ENCODE peak calls at places on chromosomes 11 and 22, in eight cellular contexts. V is heart left ventricle, B is Calu3, H is body of pancreas, Q is PC-3, Z is MM.1S, U is endothelial cell, K is IMR-90. D is an unnamed sample.

GRCh38 chr22:24170189-24170588 is 11.1 kb upstream of the SUSD2 start:
- DNase-seq in B (no peak), Z (no peak), U (no peak), H (no peak), K (no peak), V (no peak), Q (no peak), D (no peak)

GRCh38 chr11:11670582-11670981 is 48.8 kb upstream of the GALNT18 start:
- DNase-seq in B (no peak), U (no peak), Z (no peak), V (no peak), H (no peak), Q (no peak), K (no peak), D (no peak)

GRCh38 chr22:33654173-33654890 is 265.9 kb downstream of the LARGE1 start:
- DNase-seq in B (no peak), Q (no peak), V (no peak), K (no peak), H (no peak), Z (no peak), U (peak), D (no peak)

GRCh38 chr11:30487200-30487898 is 98.8 kb downstream of the MPPED2 start:
- DNase-seq in Z (no peak), V (no peak), U (no peak), B (no peak), H (no peak), Q (no peak), K (peak), D (no peak)

GRCh38 chr11:58395581-58395980 is 11.1 kb downstream of the OR5B3 start:
- DNase-seq in Q (peak), U (no peak), Z (no peak), B (no peak), K (peak), V (no peak), H (no peak), D (no peak)

GRCh38 chr22:31906086-31906485 is 38.2 kb upstream of the YWHAH start:
- DNase-seq in Z (no peak), K (no peak), Q (no peak), V (no peak), U (no peak), H (no peak), B (no peak), D (no peak)

GRCh38 chr22:20062766-20063083 is 17.3 kb upstream of the DGCR8 start:
- DNase-seq in H (no peak), V (no peak), Z (no peak), B (no peak), K (peak), Q (peak), U (no peak), D (no peak)

GRCh38 chr11:2590951-2591754 is 108.6 kb downstream of the KCNQ1OT1 start:
- DNase-seq in U (no peak), K (no peak), Z (no peak), B (no peak), V (peak), Q (no peak), H (no peak), D (peak)

GRCh38 chr11:66834943-66835342 is 8.3 kb upstream of the RCE1 start:
- DNase-seq in Q (no peak), H (no peak), K (no peak), B (no peak), U (no peak), Z (no peak), V (no peak), D (no peak)

GRCh38 chr22:38462960-38463784 is 4.7 kb upstream of the KDELR3 start:
- DNase-seq in B (no peak), K (no peak), Q (no peak), H (peak), V (peak), Z (no peak), U (peak), D (no peak)

GRCh38 chr22:40818747-40819662 is at the start of gene SLC25A17:
- DNase-seq in H (peak), U (peak), K (peak), Z (peak), Q (peak), B (peak), V (peak), D (peak)

GRCh38 chr11:116173506-116173905 is 599.3 kb downstream of the BUD13 start:
- DNase-seq in U (peak), K (no peak), B (no peak), Q (no peak), Z (no peak), H (no peak), V (no peak), D (no peak)

GRCh38 chr22:45831394-45831793 is 145.6 kb downstream of the WNT7B start:
- DNase-seq in Z (no peak), K (peak), V (no peak), B (peak), Q (peak), H (no peak), U (no peak), D (no peak)

DNA sequence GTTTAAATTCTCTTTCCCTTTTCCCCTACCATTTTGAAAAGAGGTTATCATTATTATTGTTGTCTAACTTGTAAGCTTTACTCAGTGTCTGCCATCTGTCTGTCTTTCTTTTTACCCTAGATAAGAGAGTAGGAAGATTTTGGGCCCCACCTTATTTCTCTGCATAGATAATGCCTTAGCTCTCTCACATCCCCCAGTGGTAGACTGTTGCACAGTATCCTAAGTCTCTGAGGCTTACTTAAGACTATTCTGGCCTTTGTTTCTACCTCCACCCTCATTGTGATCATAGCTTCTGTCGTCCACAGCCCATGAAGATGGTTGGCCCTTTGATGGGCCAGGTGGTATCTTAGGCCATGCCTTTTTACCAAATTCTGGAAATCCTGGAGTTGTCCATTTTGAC is 3.6 kb upstream of the OR51L1 start:
- DNase-seq in V (no peak), Z (peak), K (peak), U (no peak), B (no peak), H (no peak), Q (peak), D (no peak)
- TF ChIP-seq CTCF in V (no peak), Z (peak), K (peak), U (no peak), B (no peak), H (no peak), Q (peak), D (no peak)

GRCh38 chr22:44668190-44668885 is 33.7 kb upstream of the PRR5 start:
- DNase-seq in Z (no peak), K (no peak), H (no peak), V (no peak), Q (no peak), U (peak), B (no peak), D (no peak)

GRCh38 chr22:44670220-44670983 is 31.6 kb upstream of the PRR5 start:
- DNase-seq in K (no peak), U (no peak), V (no peak), Q (no peak), H (no peak), Z (no peak), B (no peak), D (no peak)

GRCh38 chr22:44667829-44668189 is 34.2 kb upstream of the PRR5 start:
- DNase-seq in Z (no peak), U (no peak), Q (no peak), H (no peak), V (no peak), B (no peak), K (no peak), D (no peak)

GRCh38 chr22:44668886-44669724 is 32.9 kb upstream of the PRR5 start:
- DNase-seq in Q (no peak), H (no peak), K (no peak), V (no peak), Z (no peak), B (no peak), U (no peak), D (no peak)

DNA sequence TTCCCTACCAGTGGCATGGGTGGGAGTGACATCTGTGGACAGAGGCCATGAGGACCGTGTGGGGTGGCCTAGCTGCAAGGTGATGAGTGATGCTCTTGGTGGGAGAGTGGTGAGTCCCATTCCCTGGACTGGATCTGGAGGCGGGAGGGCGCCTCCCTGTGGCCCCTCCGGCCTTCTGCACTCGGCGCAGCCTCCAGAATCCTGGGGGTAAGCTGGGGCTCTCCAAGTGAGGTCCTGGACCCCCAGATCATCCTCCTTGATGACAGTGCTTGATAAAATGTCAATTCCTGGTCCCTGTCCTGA is 32.3 kb upstream of the PRR5 start:
- DNase-seq in Q (no peak), B (no peak), Z (no peak), V (no peak), K (peak), U (peak), H (no peak), D (no peak)
- TF ChIP-seq CTCF in Q (peak), B (peak), Z (peak), V (peak), K (peak), U (peak), H (no peak), D (no peak)

GRCh38 chr22:29528144-29528543 is 25.4 kb downstream of the THOC5 start:
- DNase-seq in H (no peak), U (no peak), Z (no peak), Q (no peak), V (no peak), B (no peak), K (no peak), D (no peak)

GRCh38 chr22:29521526-29521925 is 32.0 kb downstream of the THOC5 start:
- DNase-seq in Q (no peak), K (no peak), V (no peak), H (no peak), B (no peak), U (no peak), Z (no peak), D (no peak)

GRCh38 chr22:29523761-29524160 is 29.8 kb downstream of the THOC5 start:
- DNase-seq in V (no peak), Q (no peak), K (no peak), B (no peak), U (no peak), H (no peak), Z (no peak), D (no peak)

GRCh38 chr22:29520851-29521250 is 32.7 kb downstream of the THOC5 start:
- DNase-seq in H (no peak), U (no peak), Z (no peak), B (no peak), V (no peak), K (peak), Q (peak), D (no peak)

DNA sequence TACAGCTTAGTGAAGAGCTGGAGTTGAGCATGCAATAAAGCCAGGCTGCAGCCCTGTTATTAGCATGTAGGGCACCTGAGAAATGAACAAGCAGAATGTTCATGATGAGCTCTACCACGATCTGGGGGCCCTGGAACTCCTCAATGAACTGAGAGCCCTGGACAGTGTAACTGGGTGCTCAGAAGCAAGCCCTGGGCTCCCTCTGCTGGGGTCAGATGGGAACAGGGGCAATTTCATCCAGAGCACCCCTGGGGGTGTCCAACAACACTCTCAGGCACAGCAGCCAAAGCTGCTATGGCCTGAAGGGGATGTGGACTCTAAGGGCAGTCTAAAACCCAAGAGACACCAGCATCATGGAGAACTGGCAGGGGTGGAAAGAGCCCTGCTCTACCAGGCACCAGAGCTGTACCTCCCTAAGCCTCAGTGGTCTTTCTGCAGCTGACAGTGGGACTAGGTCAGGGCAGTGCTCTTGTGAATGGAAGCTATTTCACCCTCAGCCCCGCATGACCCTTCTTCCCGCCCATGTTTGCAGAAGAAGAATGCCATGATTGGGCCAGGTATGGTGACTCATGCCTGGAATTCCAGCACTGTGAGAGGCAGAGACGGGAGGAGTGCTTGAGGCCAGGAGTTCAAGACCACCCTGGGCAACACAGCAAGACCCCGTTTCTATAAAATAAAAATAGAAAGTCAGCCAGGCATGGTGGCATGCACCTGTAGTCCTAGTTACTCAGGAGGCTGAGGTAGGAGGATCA is 28.9 kb downstream of the THOC5 start:
- DNase-seq in H (peak), U (peak), K (peak), V (no peak), Q (peak), Z (peak), B (peak), D (peak)
- TF ChIP-seq CTCF in H (no peak), U (peak), K (peak), V (peak), Q (peak), Z (peak), B (peak), D (peak)

GRCh38 chr11:6818967-6819366 is 19.5 kb upstream of the OR6A2 start:
- DNase-seq in H (no peak), V (no peak), Z (no peak), K (no peak), U (no peak), B (no peak), Q (no peak), D (no peak)

GRCh38 chr11:6812391-6813005 is 13.0 kb upstream of the OR6A2 start:
- DNase-seq in U (peak), K (peak), B (peak), Q (peak), H (no peak), Z (peak), V (no peak), D (peak)

GRCh38 chr11:6813651-6814050 is 14.2 kb upstream of the OR6A2 start:
- DNase-seq in Q (no peak), V (no peak), Z (no peak), B (no peak), K (no peak), U (no peak), H (no peak), D (no peak)

DNA sequence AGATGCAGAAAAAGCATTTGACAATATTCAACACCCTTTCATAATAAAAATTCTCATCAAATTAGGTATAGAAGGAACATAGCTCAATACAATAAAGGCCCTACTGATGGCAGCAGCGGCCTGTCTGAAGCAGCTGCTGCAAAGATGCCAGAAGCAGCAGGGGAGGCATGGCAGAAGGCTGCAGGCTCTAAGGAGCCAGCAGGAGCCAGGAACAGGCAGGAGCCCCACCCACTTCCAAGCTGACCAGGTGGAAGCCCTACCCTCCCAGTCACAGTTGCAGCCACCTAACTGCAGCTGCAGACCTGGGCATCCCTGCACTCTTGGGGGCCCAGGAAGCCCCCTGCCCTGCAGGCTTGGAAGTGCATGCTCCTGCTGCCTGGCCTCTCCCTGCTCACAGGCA is 18.2 kb upstream of the OR6A2 start:
- DNase-seq in V (no peak), K (peak), H (no peak), Q (no peak), Z (no peak), B (no peak), U (no peak), D (no peak)
- TF ChIP-seq CTCF in V (no peak), K (no peak), H (no peak), Q (no peak), Z (no peak), B (no peak), U (no peak), D (no peak)

GRCh38 chr11:114120606-114121005 is 61.1 kb downstream of the ZBTB16 start:
- DNase-seq in U (no peak), V (no peak), H (no peak), B (no peak), Q (no peak), Z (no peak), K (no peak), D (no peak)

GRCh38 chr11:114121744-114122504 is 62.4 kb downstream of the ZBTB16 start:
- DNase-seq in Q (no peak), Z (no peak), U (no peak), B (no peak), V (no peak), H (no peak), K (no peak), D (no peak)

GRCh38 chr11:114123692-114124330 is 64.3 kb downstream of the ZBTB16 start:
- DNase-seq in U (no peak), B (no peak), H (no peak), V (no peak), Z (no peak), K (no peak), Q (no peak), D (no peak)

GRCh38 chr11:114122668-114123067 is 63.2 kb downstream of the ZBTB16 start:
- DNase-seq in H (no peak), B (no peak), Q (no peak), Z (no peak), U (no peak), V (no peak), K (no peak), D (no peak)

GRCh38 chr11:114121138-114121537 is 61.6 kb downstream of the ZBTB16 start:
- DNase-seq in B (no peak), U (no peak), K (no peak), H (no peak), Z (no peak), V (no peak), Q (no peak), D (no peak)
- TF ChIP-seq CTCF in B (no peak), U (no peak), K (no peak), H (no peak), Z (no peak), V (no peak), Q (no peak), D (no peak)